ENCODE peak calls at places on chromosomes 11 and 22, in seven cellular contexts. M is body of pancreas, Z is prostate gland, F is transverse colon, H is IMR-90, U is left ventricle myocardium inferior, W is GM06990. K is an unnamed sample.
A peak's percentile ranks its signal among the peaks of the same experiment; 100 is the strongest.

GRCh38 chr11:69888671-69889076 is 69.5 kb upstream of the FGF3 start:
- DNase-seq in M (peak; percentile 77), Z (peak; percentile 55), F (peak; percentile 84), H (peak; percentile 38), U (peak; percentile 53), W (no peak), K (peak; percentile 87)

GRCh38 chr11:62245271-62245753 is 3.3 kb downstream of the SCGB1D2 start:
- DNase-seq in M (peak; percentile 16), Z (no peak), F (no peak), H (peak; percentile 28), U (no peak), W (peak; percentile 9), K (no peak)

GRCh38 chr11:3950996-3951662 is 95.7 kb downstream of the STIM1 start:
- DNase-seq in M (no peak), Z (no peak), F (no peak), H (peak; percentile 81), U (no peak), W (no peak), K (no peak)

GRCh38 chr11:133134561-133135173 is 397.6 kb downstream of the OPCML start:
- DNase-seq in M (peak; percentile 78), Z (peak; percentile 53), F (peak; percentile 50), H (peak; percentile 4), U (peak; percentile 34), W (peak; percentile 20), K (peak; percentile 80)

GRCh38 chr11:17445240-17445795 is 31.3 kb downstream of the ABCC8 start:
- DNase-seq in M (no peak), Z (no peak), F (no peak), H (no peak), U (no peak), W (no peak), K (no peak)

GRCh38 chr11:125376117-125376516 is 119.9 kb downstream of the FEZ1 start:
- DNase-seq in M (peak; percentile 69), Z (peak; percentile 52), F (no peak), H (no peak), U (peak; percentile 78), W (no peak), K (no peak)

GRCh38 chr11:128765104-128765503 is 71.2 kb downstream of the FLI1 start:
- DNase-seq in M (no peak), Z (no peak), F (no peak), H (no peak), U (no peak), W (no peak), K (no peak)

GRCh38 chr22:19576460-19577421 is 52.5 kb upstream of the CLDN5 start:
- DNase-seq in M (no peak), Z (no peak), F (no peak), H (peak; percentile 69), U (peak; percentile 42), W (peak; percentile 22), K (peak; percentile 41)

GRCh38 chr11:10666556-10666955 is 27.0 kb downstream of the IRAG1 start:
- DNase-seq in M (no peak), Z (no peak), F (no peak), H (peak; percentile 74), U (no peak), W (no peak), K (no peak)

GRCh38 chr22:31119026-31119717 is 3.6 kb upstream of the INPP5J start:
- DNase-seq in M (peak; percentile 61), Z (no peak), F (no peak), H (no peak), U (peak; percentile 58), W (no peak), K (no peak)

GRCh38 chr22:24592846-24593809 is at the start of gene LRRC75B:
- DNase-seq in M (peak; percentile 90), Z (peak; percentile 80), F (peak; percentile 93), H (peak; percentile 85), U (peak; percentile 93), W (peak; percentile 75), K (peak; percentile 94)

GRCh38 chr11:94731921-94732601 is 36.1 kb upstream of the AMOTL1 start:
- DNase-seq in M (no peak), Z (no peak), F (no peak), H (peak; percentile 91), U (no peak), W (no peak), K (no peak)

GRCh38 chr22:33302049-33302545 is 243.9 kb upstream of the SYN3 start:
- DNase-seq in M (peak; percentile 87), Z (peak; percentile 74), F (peak; percentile 85), H (peak; percentile 60), U (peak; percentile 84), W (peak; percentile 75), K (peak; percentile 92)

GRCh38 chr22:47172771-47173534 is 410.5 kb downstream of the TBC1D22A start:
- DNase-seq in M (peak; percentile 4), Z (no peak), F (peak; percentile 7), H (no peak), U (no peak), W (no peak), K (no peak)

GRCh38 chr11:73680687-73681086 is 34.3 kb downstream of the PLEKHB1 start:
- DNase-seq in M (peak; percentile 13), Z (peak; percentile 19), F (no peak), H (peak; percentile 44), U (no peak), W (no peak), K (no peak)

GRCh38 chr22:20964799-20965103 is 2.3 kb upstream of the AIFM3 start:
- DNase-seq in M (no peak), Z (no peak), F (no peak), H (no peak), U (no peak), W (no peak), K (peak; percentile 11)

GRCh38 chr11:93512073-93512475 is 31.1 kb downstream of the SMCO4 start:
- DNase-seq in M (no peak), Z (no peak), F (no peak), H (no peak), U (no peak), W (peak; percentile 57), K (no peak)

GRCh38 chr11:130599073-130599654 is 150.7 kb downstream of the ADAMTS15 start:
- DNase-seq in M (peak; percentile 57), Z (no peak), F (peak; percentile 32), H (peak; percentile 50), U (peak; percentile 78), W (no peak), K (no peak)

GRCh38 chr11:134901955-134902707 is 490.1 kb upstream of the B3GAT1 start:
- DNase-seq in M (no peak), Z (no peak), F (no peak), H (no peak), U (no peak), W (no peak), K (no peak)

GRCh38 chr11:72996959-72997358 is 145.2 kb downstream of the FCHSD2 start:
- DNase-seq in M (no peak), Z (no peak), F (no peak), H (no peak), U (no peak), W (no peak), K (no peak)

GRCh38 chr11:134916421-134916820 is 504.4 kb upstream of the B3GAT1 start:
- DNase-seq in M (no peak), Z (no peak), F (no peak), H (no peak), U (no peak), W (no peak), K (no peak)

GRCh38 chr11:57744386-57744785 is 3.1 kb downstream of the SELENOH start:
- DNase-seq in M (no peak), Z (no peak), F (no peak), H (no peak), U (no peak), W (no peak), K (no peak)

GRCh38 chr11:77193915-77194830 is 66.1 kb downstream of the MYO7A start:
- DNase-seq in M (no peak), Z (no peak), F (no peak), H (no peak), U (no peak), W (no peak), K (no peak)

GRCh38 chr11:121651267-121651625 is 198.5 kb upstream of the SORL1-AS1 start:
- DNase-seq in M (no peak), Z (no peak), F (no peak), H (no peak), U (no peak), W (no peak), K (no peak)

GRCh38 chr11:72039108-72039850 is 40.6 kb downstream of the IL18BP start:
- DNase-seq in M (peak; percentile 88), Z (peak; percentile 23), F (peak; percentile 83), H (peak; percentile 60), U (no peak), W (no peak), K (no peak)

GRCh38 chr11:65576232-65576866 is 496 bp downstream of the EHBP1L1 start:
- DNase-seq in M (no peak), Z (no peak), F (no peak), H (no peak), U (no peak), W (no peak), K (no peak)

GRCh38 chr11:61968758-61969390 is 1.4 kb upstream of the FTH1 start:
- DNase-seq in M (no peak), Z (no peak), F (no peak), H (no peak), U (no peak), W (no peak), K (no peak)

GRCh38 chr11:43928721-43929120 is 13.7 kb upstream of the C11orf96 start:
- DNase-seq in M (no peak), Z (no peak), F (no peak), H (no peak), U (no peak), W (no peak), K (no peak)

GRCh38 chr11:131888230-131888826 is 517.9 kb downstream of the NTM start:
- DNase-seq in M (no peak), Z (no peak), F (no peak), H (peak; percentile 96), U (no peak), W (no peak), K (no peak)

GRCh38 chr11:9384535-9385287 is at the start of gene IPO7:
- DNase-seq in M (peak; percentile 92), Z (peak; percentile 90), F (peak; percentile 92), H (peak; percentile 92), U (peak; percentile 90), W (peak; percentile 90), K (peak; percentile 89)
- TF ChIP-seq CTCF in M (peak; percentile 36), Z (no peak), F (peak; percentile 7), H (peak; percentile 47), U (peak; percentile 44), W (no peak), K (no peak)

GRCh38 chr22:35448552-35448922 is 48.6 kb downstream of the MCM5 start:
- DNase-seq in M (no peak), Z (no peak), F (no peak), H (no peak), U (no peak), W (no peak), K (no peak)
- TF ChIP-seq CTCF in M (no peak), Z (no peak), F (no peak), H (no peak), U (no peak), W (no peak), K (no peak)

DNA sequence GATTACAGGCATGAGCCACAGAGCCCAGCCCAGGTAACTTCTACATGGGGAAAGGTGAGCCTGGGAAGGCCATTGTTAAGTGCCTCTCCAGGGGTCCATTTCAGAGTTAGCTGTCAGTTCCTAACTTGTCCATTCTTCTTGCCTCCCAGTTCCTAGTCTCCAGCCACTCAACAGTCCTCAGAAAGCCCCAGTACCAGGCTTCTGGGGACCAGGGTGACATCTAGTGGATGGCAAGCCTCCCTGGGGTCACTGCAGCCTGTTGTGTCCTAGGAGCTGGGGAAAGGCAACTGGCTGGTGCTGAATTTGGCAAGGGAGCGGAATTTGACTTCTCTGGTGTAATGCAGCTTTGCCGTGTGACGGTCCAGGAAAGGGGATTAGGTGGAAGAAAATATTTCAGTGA is 2.1 kb downstream of the LGALS12 start:
- DNase-seq in M (peak; percentile 84), Z (no peak), F (no peak), H (no peak), U (peak; percentile 49), W (no peak), K (peak; percentile 34)
- TF ChIP-seq CTCF in M (peak; percentile 89), Z (no peak), F (no peak), H (no peak), U (peak; percentile 59), W (peak; percentile 69), K (no peak)

GRCh38 chr11:83310718-83311117 is 24.6 kb upstream of the CCDC90B start:
- DNase-seq in M (no peak), Z (no peak), F (no peak), H (no peak), U (no peak), W (no peak), K (no peak)
- TF ChIP-seq CTCF in M (peak; percentile 54), Z (no peak), F (no peak), H (no peak), U (no peak), W (no peak), K (no peak)